ENCODE peak calls at places on chromosomes 3 and 15, in ten cellular contexts. G is GM12878, O is adipocyte, U is adrenal gland, Z is neural progenitor cell, V is cardiac muscle cell, H is HepG2, I is hepatocyte, N is right lobe of liver, E is astrocyte. Y is an unnamed sample. For H3K4me1, the result is how much of the 10 kb centered on the place peaks cover.

GRCh38 chr3:195187609-195188529 is 83.1 kb downstream of the XXYLT1 start:
- DNase-seq in G (no peak), O (peak), U (no peak), Z (no peak), V (no peak), H (no peak), I (no peak), N (no peak), E (peak), Y (no peak)

GRCh38 chr15:63362196-63362595 is 19.4 kb downstream of the CA12 start:
- DNase-seq in G (no peak), O (no peak), U (peak), Z (no peak), V (no peak), H (no peak), I (no peak), N (peak), E (peak), Y (no peak)

GRCh38 chr3:101513419-101513986 is 491 bp upstream of the SENP7 start:
- DNase-seq in G (no peak), O (peak), U (no peak), Z (no peak), V (no peak), H (no peak), I (no peak), N (no peak), E (no peak), Y (no peak)

GRCh38 chr15:41476416-41477048 is 17.1 kb upstream of the ITPKA start:
- DNase-seq in G (no peak), O (peak), U (no peak), Z (no peak), V (no peak), H (no peak), I (no peak), N (no peak), E (no peak), Y (no peak)

GRCh38 chr15:99326235-99326634 is 75.0 kb downstream of the LRRC28 start:
- DNase-seq in G (no peak), O (no peak), U (no peak), Z (no peak), V (no peak), H (peak), I (peak), N (no peak), E (no peak), Y (no peak)

GRCh38 chr15:42072141-42072685 is 22.1 kb downstream of the PLA2G4D start:
- DNase-seq in G (no peak), O (no peak), U (no peak), Z (no peak), V (no peak), H (no peak), I (no peak), N (no peak), E (no peak), Y (no peak)

GRCh38 chr3:174202146-174202545 is 657.0 kb upstream of the NAALADL2 start:
- DNase-seq in G (no peak), O (no peak), U (no peak), Z (no peak), V (no peak), H (no peak), I (no peak), N (no peak), E (no peak), Y (no peak)

GRCh38 chr15:76987896-76988860 is 6.7 kb upstream of the PSTPIP1 start:
- DNase-seq in G (peak), O (no peak), U (peak), Z (no peak), V (no peak), H (no peak), I (no peak), N (peak), E (no peak), Y (no peak)

GRCh38 chr3:64195786-64196185 is 29.5 kb downstream of the PRICKLE2 start:
- DNase-seq in G (no peak), O (no peak), U (no peak), Z (no peak), V (no peak), H (no peak), I (no peak), N (no peak), E (no peak), Y (no peak)

GRCh38 chr3:40925228-40925627 is 274.1 kb upstream of the CTNNB1 start:
- DNase-seq in G (no peak), O (no peak), U (no peak), Z (peak), V (no peak), H (no peak), I (no peak), N (no peak), E (no peak), Y (no peak)

GRCh38 chr3:31377045-31377642 is 155.6 kb upstream of the STT3B start:
- DNase-seq in G (no peak), O (peak), U (no peak), Z (no peak), V (no peak), H (peak), I (peak), N (no peak), E (peak), Y (no peak)

GRCh38 chr15:73804421-73804820 is 51.3 kb upstream of the INSYN1 start:
- DNase-seq in G (no peak), O (no peak), U (no peak), Z (peak), V (no peak), H (no peak), I (no peak), N (no peak), E (no peak), Y (no peak)

GRCh38 chr3:49647741-49648140 is 26.4 kb upstream of the APEH start:
- DNase-seq in G (no peak), O (no peak), U (no peak), Z (no peak), V (peak), H (no peak), I (peak), N (no peak), E (no peak), Y (no peak)

GRCh38 chr3:184005981-184006507 is 11.6 kb downstream of the ABCC5 start:
- DNase-seq in G (peak), O (peak), U (peak), Z (no peak), V (peak), H (no peak), I (peak), N (peak), E (peak), Y (no peak)

GRCh38 chr3:194587438-194587931 is 45.7 kb downstream of the TMEM44 start:
- DNase-seq in G (no peak), O (no peak), U (peak), Z (no peak), V (no peak), H (no peak), I (no peak), N (no peak), E (peak), Y (no peak)

GRCh38 chr15:42152196-42152920 is 4.1 kb downstream of the PLA2G4F start:
- DNase-seq in G (no peak), O (no peak), U (no peak), Z (no peak), V (no peak), H (no peak), I (no peak), N (no peak), E (no peak), Y (no peak)

GRCh38 chr15:92011611-92012367 is 158.3 kb downstream of the SLCO3A1 start:
- DNase-seq in G (no peak), O (peak), U (peak), Z (no peak), V (no peak), H (no peak), I (no peak), N (no peak), E (peak), Y (no peak)

GRCh38 chr15:69576035-69576526 is 123.5 kb downstream of the RPLP1 start:
- DNase-seq in G (peak), O (peak), U (peak), Z (peak), V (peak), H (no peak), I (peak), N (peak), E (no peak), Y (peak)

GRCh38 chr15:59999558-60000112 is 4.5 kb upstream of the FOXB1 start:
- DNase-seq in G (no peak), O (no peak), U (no peak), Z (peak), V (no peak), H (no peak), I (no peak), N (no peak), E (no peak), Y (no peak)

GRCh38 chr3:184016820-184017671 is 638 bp downstream of the ABCC5 start:
- DNase-seq in G (no peak), O (peak), U (peak), Z (peak), V (peak), H (peak), I (peak), N (peak), E (no peak), Y (peak)

GRCh38 chr3:81425198-81425868 is 336.1 kb downstream of the GBE1 start:
- DNase-seq in G (no peak), O (no peak), U (no peak), Z (no peak), V (no peak), H (no peak), I (no peak), N (no peak), E (peak), Y (no peak)

GRCh38 chr3:98613616-98614015 is 20.2 kb upstream of the CPOX start:
- DNase-seq in G (peak), O (no peak), U (no peak), Z (no peak), V (no peak), H (no peak), I (no peak), N (no peak), E (peak), Y (no peak)

GRCh38 chr3:67637255-67637900 is 17.0 kb downstream of the SUCLG2 start:
- DNase-seq in G (no peak), O (no peak), U (no peak), Z (no peak), V (no peak), H (no peak), I (no peak), N (no peak), E (no peak), Y (no peak)

GRCh38 chr3:151538706-151539403 is 78.0 kb upstream of the IGSF10 start:
- DNase-seq in G (no peak), O (no peak), U (no peak), Z (peak), V (peak), H (no peak), I (no peak), N (no peak), E (peak), Y (no peak)

GRCh38 chr3:10226293-10226692 is 22.0 kb upstream of the TATDN2 start:
- DNase-seq in G (no peak), O (no peak), U (no peak), Z (no peak), V (no peak), H (no peak), I (no peak), N (no peak), E (no peak), Y (no peak)

GRCh38 chr3:10224794-10225660 is 23.2 kb upstream of the TATDN2 start:
- DNase-seq in G (no peak), O (peak), U (peak), Z (peak), V (peak), H (peak), I (peak), N (peak), E (peak), Y (peak)

GRCh38 chr3:10228248-10228950 is 19.9 kb upstream of the TATDN2 start:
- DNase-seq in G (no peak), O (peak), U (no peak), Z (no peak), V (no peak), H (no peak), I (no peak), N (no peak), E (no peak), Y (no peak)

GRCh38 chr3:10219737-10220136 is 28.5 kb upstream of the TATDN2 start:
- DNase-seq in G (no peak), O (no peak), U (no peak), Z (no peak), V (no peak), H (no peak), I (no peak), N (no peak), E (no peak), Y (no peak)

GRCh38 chr3:10223676-10224639 is 24.3 kb upstream of the TATDN2 start:
- DNase-seq in G (peak), O (no peak), U (no peak), Z (no peak), V (no peak), H (peak), I (no peak), N (no peak), E (no peak), Y (peak)
- H3K4me1 ChIP-seq in G (half or more), O (under half), U (under half), Z (under half), V (under half), H (under half), I (under half), N (under half), E (under half), Y (under half)

GRCh38 chr3:72079369-72079872 is 294.5 kb upstream of the PROK2 start:
- DNase-seq in G (no peak), O (no peak), U (no peak), Z (no peak), V (no peak), H (no peak), I (no peak), N (no peak), E (no peak), Y (no peak)
- H3K4me1 ChIP-seq in G (half or more), O (under half), U (under half), Z (under half), V (under half), H (under half), I (under half), N (under half), E (under half), Y (under half)

GRCh38 chr3:58044656-58045055 is 36.4 kb downstream of the FLNB start:
- DNase-seq in G (no peak), O (peak), U (no peak), Z (no peak), V (no peak), H (no peak), I (no peak), N (no peak), E (peak), Y (no peak)

GRCh38 chr3:58045084-58045483 is 36.9 kb downstream of the FLNB start:
- DNase-seq in G (no peak), O (no peak), U (no peak), Z (no peak), V (no peak), H (no peak), I (no peak), N (no peak), E (no peak), Y (no peak)

GRCh38 chr3:58042947-58043707 is 34.9 kb downstream of the FLNB start:
- DNase-seq in G (no peak), O (peak), U (no peak), Z (no peak), V (no peak), H (no peak), I (no peak), N (no peak), E (no peak), Y (no peak)

GRCh38 chr3:58041826-58042324 is 33.7 kb downstream of the FLNB start:
- DNase-seq in G (peak), O (peak), U (no peak), Z (peak), V (no peak), H (peak), I (no peak), N (no peak), E (peak), Y (no peak)

GRCh38 chr3:58043933-58044332 is 35.7 kb downstream of the FLNB start:
- DNase-seq in G (no peak), O (no peak), U (no peak), Z (no peak), V (no peak), H (no peak), I (no peak), N (no peak), E (no peak), Y (no peak)
- H3K4me1 ChIP-seq in G (under half), O (half or more), U (under half), Z (under half), V (under half), H (half or more), I (half or more), N (half or more), E (half or more), Y (under half)

DNA sequence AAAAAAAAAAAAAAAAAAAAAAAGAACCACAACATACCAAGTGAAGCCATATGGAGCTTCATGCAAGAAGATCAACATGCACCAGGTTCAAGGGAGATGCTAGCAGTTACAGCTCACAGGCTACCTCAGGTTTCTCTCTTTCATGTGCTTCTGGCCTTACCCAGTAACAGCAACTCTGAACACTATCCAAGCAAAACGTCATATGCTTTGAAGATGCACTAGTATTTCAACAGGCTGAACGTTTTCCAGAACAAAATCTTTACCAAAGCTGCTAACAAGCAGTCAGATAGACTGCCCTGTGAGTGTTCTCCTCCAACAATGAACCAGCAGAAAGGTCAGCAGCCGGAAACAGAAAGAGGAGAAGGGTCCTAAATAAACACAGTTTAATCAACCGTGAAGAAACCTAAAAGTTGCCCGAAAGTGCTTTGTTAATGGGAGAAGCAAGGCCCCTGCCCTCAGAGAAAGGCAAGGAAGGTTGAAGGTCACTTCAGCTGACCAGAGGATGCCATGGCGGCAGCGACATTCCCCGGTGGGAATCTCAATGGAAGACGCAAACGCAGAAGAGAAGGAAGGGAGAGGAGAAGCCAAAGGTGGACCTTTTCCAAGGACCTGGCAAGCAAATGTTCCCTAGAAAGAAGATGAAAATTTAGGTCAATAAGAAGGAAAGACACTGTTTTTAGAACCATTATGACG is 80.1 kb downstream of the CCNL1 start:
- DNase-seq in G (no peak), O (no peak), U (no peak), Z (peak), V (no peak), H (no peak), I (no peak), N (no peak), E (no peak), Y (no peak)
- H3K4me1 ChIP-seq in G (under half), O (half or more), U (under half), Z (under half), V (under half), H (under half), I (under half), N (under half), E (under half), Y (under half)

DNA sequence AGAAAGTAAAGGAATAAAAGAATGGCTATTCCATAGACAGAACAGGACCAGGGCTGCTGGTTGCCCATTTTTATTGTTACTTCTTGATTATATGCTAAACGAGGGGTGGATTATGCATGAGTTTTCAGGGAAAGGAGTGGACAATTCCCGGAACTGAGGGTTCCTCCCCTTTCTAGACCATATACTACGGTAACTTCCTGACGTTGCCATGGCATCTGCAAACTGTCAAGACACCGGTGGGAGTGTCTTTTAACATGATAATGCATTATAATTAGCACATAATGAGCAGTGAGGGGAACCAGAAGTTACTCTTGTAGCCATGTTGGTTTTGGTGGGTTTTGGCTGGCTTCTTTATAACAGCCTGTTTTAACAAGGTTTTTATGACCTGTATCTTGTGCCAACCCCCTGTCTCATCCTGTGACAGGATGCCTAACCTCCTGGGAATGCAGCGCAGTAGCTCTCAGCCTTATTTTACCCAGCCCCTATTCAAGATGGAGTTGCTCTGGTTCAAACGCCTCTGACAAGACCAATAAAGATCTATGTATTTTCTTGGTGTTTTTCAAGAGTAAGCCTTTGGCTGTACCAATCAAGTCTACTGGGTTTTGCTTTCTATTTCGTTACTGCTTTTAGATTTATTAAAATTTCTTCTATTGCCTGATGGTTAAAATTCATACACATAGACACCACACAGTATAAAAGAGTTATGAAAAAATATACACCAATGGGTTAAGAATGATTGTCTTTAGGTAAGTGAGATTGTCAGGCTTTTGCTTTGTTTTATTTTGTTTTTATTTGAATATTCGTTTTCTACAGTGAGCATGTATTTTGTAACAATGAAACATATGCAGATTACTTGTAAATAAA is 37.4 kb upstream of the CTDSPL start:
- DNase-seq in G (no peak), O (no peak), U (no peak), Z (no peak), V (no peak), H (no peak), I (no peak), N (no peak), E (no peak), Y (no peak)
- H3K4me1 ChIP-seq in G (under half), O (under half), U (under half), Z (under half), V (under half), H (under half), I (under half), N (under half), E (under half), Y (under half)

DNA sequence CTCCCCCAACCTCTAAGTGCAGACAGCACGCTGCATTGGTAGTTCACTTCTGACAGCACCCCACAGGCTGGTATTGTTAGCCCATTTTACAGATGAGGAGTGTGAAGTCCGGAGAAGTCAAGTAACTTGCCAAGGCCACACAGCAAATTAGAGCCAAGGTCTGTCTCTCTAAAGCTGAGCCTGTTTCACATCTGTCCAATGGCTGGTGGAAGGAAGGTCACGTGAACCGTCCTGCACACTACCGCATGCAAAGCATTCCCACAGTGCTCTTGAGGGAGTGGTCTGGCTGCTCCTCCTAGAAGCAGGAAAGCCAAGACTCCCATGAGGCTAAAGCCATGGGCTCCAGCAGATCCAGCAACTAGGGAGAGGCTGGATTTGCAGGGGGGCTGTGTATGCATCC is 50.0 kb downstream of the MGLL start:
- DNase-seq in G (no peak), O (no peak), U (no peak), Z (no peak), V (no peak), H (no peak), I (no peak), N (peak), E (no peak), Y (no peak)
- H3K4me1 ChIP-seq in G (half or more), O (half or more), U (under half), Z (under half), V (under half), H (under half), I (under half), N (under half), E (under half), Y (under half)

GRCh38 chr3:197956626-197956988 is 3.4 kb upstream of the LMLN start:
- DNase-seq in G (no peak), O (no peak), U (no peak), Z (no peak), V (no peak), H (no peak), I (no peak), N (no peak), E (no peak), Y (no peak)
- H3K4me1 ChIP-seq in G (under half), O (half or more), U (half or more), Z (under half), V (under half), H (half or more), I (under half), N (under half), E (half or more), Y (under half)

GRCh38 chr3:46316258-46316657 is 37.7 kb upstream of the CCR2 start:
- DNase-seq in G (no peak), O (no peak), U (no peak), Z (no peak), V (no peak), H (no peak), I (no peak), N (no peak), E (no peak), Y (no peak)
- H3K4me1 ChIP-seq in G (under half), O (under half), U (under half), Z (under half), V (under half), H (under half), I (under half), N (under half), E (under half), Y (under half)

DNA sequence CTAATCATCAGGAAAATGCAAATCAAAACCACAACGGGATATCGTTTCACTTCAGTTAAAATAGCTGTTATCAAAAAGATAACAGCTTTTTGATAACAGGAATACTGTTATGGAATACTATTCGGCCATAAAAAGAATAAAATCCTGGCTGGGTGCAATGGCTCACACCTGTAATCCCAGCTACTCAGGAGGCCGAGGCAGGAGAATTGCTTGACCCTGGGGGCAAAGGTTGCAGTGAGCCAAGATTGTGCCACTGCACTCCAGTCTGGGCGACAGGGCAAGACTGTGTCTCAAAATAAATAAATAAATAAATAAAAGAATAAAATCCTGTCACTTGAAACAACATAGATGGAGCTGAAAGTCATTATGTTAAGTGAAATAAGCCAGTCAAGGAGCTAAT is 178.1 kb upstream of the TSC22D2 start:
- DNase-seq in G (no peak), O (no peak), U (no peak), Z (no peak), V (no peak), H (no peak), I (no peak), N (no peak), E (no peak), Y (no peak)
- H3K4me1 ChIP-seq in G (under half), O (under half), U (under half), Z (under half), V (under half), H (under half), I (under half), N (under half), E (under half), Y (under half)